ENCODE peak calls at places on chromosomes 4 and X, in four cellular contexts. B, T, R and D are unnamed samples.
A peak's percentile ranks its signal among the peaks of the same experiment; 100 is the strongest.

GRCh38 chr4:89469930-89470375 is 162.4 kb upstream of the GPRIN3 start:
- DNase-seq in B (no peak), T (no peak), R (peak; percentile 87), D (no peak)

GRCh38 chr4:33966808-33967207 is 2277.5 kb downstream of the ARAP2 start:
- DNase-seq in B (no peak), T (no peak), R (no peak), D (no peak)

GRCh38 chr4:157115613-157116340 is 39.8 kb downstream of the GLRB start:
- DNase-seq in B (no peak), T (no peak), R (no peak), D (no peak)

GRCh38 chr4:182224192-182224850 is 18.9 kb upstream of the TENM3 start:
- DNase-seq in B (no peak), T (no peak), R (no peak), D (no peak)

GRCh38 chrX:2500091-2500680 is 590 bp downstream of the DHRSX start:
- DNase-seq in B (no peak), T (no peak), R (peak; percentile 45), D (peak; percentile 91)

GRCh38 chr4:8079916-8080753 is 78.5 kb downstream of the ABLIM2 start:
- DNase-seq in B (no peak), T (no peak), R (peak; percentile 52), D (no peak)

GRCh38 chr4:119233750-119234149 is 21.2 kb downstream of the USP53 start:
- DNase-seq in B (no peak), T (no peak), R (peak; percentile 76), D (no peak)

GRCh38 chr4:19983072-19983471 is 268.6 kb upstream of the SLIT2 start:
- DNase-seq in B (no peak), T (no peak), R (no peak), D (no peak)

GRCh38 chr4:165656399-165656798 is 216.6 kb upstream of the TLL1 start:
- DNase-seq in B (no peak), T (no peak), R (no peak), D (no peak)

GRCh38 chr4:20603671-20604313 is 96.5 kb upstream of the PACRGL start:
- DNase-seq in B (no peak), T (no peak), R (no peak), D (no peak)

GRCh38 chrX:69088171-69088938 is 76.9 kb downstream of the PJA1 start:
- DNase-seq in B (no peak), T (no peak), R (no peak), D (no peak)

GRCh38 chrX:48781705-48782104 is 4.7 kb upstream of the GATA1 start:
- DNase-seq in B (no peak), T (no peak), R (no peak), D (no peak)

GRCh38 chrX:127259742-127260141 is 440.2 kb downstream of the PRR32 start:
- DNase-seq in B (no peak), T (no peak), R (no peak), D (no peak)

GRCh38 chr4:2535386-2536192 is 858 bp upstream of the FAM193A start:
- DNase-seq in B (no peak), T (peak; percentile 84), R (peak; percentile 96), D (peak; percentile 89)

GRCh38 chr4:80007745-80008149 is 65.3 kb downstream of the ANTXR2 start:
- DNase-seq in B (no peak), T (no peak), R (no peak), D (no peak)

GRCh38 chr4:80307774-80308465 is 27.6 kb upstream of the CFAP299 start:
- DNase-seq in B (no peak), T (no peak), R (no peak), D (no peak)

GRCh38 chr4:92305148-92305877 is 1.5 kb downstream of the GRID2 start:
- DNase-seq in B (peak; percentile 2), T (no peak), R (no peak), D (peak; percentile 86)

GRCh38 chr4:121227254-121227867 is 63.2 kb upstream of the TNIP3 start:
- DNase-seq in B (no peak), T (no peak), R (no peak), D (no peak)

GRCh38 chr4:110854021-110854678 is 231.3 kb upstream of the PITX2 start:
- DNase-seq in B (no peak), T (no peak), R (peak; percentile 14), D (no peak)

GRCh38 chr4:23853986-23854385 is 35.9 kb downstream of the PPARGC1A start:
- DNase-seq in B (no peak), T (no peak), R (no peak), D (no peak)

GRCh38 chr4:56744030-56744429 is 62.9 kb upstream of the HOPX start:
- DNase-seq in B (no peak), T (no peak), R (no peak), D (no peak)

GRCh38 chr4:108466936-108467902 is 153.2 kb upstream of the RPL34 start:
- DNase-seq in B (peak; percentile 6), T (no peak), R (no peak), D (no peak)

GRCh38 chr4:113766882-113767281 is 5.3 kb upstream of the CAMK2D start:
- DNase-seq in B (no peak), T (no peak), R (no peak), D (no peak)
- TF ChIP-seq POLR2A in B (no peak), T (no peak), R (no peak), D (no peak)

DNA sequence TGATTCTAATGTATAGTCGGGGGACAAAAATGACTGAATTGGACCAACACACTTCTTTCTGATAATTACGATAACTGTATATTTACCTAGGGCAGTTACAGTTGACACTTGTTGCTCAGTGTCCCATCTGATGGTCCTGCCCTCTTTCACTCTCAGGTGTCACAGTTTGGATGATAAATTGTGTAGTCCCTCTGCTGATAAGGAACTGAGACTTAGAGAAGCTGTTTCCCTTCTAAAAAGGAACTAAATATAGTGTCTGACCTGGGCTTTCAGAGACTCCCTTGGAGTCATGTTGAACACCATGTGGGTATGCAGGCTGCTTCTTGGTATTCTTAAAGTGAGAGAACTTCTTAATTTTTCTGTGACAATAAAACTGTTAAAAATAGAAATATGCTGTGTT is 23.7 kb upstream of the PNPLA4 start:
- DNase-seq in B (no peak), T (no peak), R (no peak), D (no peak)
- TF ChIP-seq POLR2A in B (no peak), T (no peak), R (no peak), D (no peak)

DNA sequence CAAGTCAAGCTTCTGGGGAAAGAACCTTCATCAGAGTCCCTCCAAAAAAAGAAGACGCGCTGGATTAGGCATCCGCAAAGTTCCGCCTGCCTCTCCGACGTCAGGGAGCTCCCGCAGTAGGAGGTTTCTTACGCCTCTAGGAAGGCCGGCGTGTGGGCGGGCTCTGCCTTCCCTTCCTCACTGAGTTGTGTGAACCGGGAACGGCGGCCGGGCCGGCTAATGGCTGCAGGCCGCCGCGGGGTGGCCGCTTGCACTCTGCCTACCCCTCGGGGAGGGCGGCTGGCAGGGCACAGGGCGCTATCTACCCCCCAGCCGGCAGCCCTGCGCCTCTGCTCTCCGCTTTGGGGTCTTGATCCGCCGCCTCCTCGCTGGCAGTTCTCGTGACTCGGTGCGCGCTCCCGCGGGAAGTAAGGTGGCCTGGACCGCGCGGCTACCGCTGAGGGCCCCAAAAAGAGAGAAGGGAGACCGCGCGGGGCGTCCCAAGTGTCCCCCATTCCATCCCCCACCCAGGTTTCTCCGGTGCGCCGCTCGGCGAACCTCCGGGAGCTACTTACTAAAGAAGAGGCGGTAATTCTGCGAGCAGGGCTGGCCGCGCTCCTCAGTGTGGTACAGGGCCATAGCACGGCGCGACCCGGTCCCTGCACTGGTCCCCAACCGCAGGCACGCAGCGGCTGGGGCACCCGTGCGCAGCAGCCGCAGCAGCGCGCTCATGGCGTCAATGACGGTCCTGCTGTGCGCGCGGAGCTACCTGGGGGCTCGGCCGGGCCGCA is at the start of gene PPA2:
- DNase-seq in B (peak; percentile 31), T (peak; percentile 93), R (peak; percentile 93), D (peak; percentile 92)
- TF ChIP-seq POLR2A in B (peak; percentile 59), T (peak; percentile 70), R (peak; percentile 51), D (peak; percentile 87)

GRCh38 chrX:154748712-154749339 is 2.1 kb downstream of the GAB3 start:
- DNase-seq in B (no peak), T (no peak), R (peak; percentile 76), D (no peak)
- TF ChIP-seq POLR2A in B (no peak), T (no peak), R (no peak), D (no peak)

GRCh38 chrX:11758400-11759171 is 549 bp downstream of the MSL3 start:
- DNase-seq in B (peak; percentile 53), T (peak; percentile 87), R (peak; percentile 83), D (peak; percentile 87)
- TF ChIP-seq POLR2A in B (no peak), T (no peak), R (no peak), D (peak; percentile 61)

GRCh38 chrX:13650318-13650717 is 2.6 kb upstream of the TCEANC start:
- DNase-seq in B (no peak), T (no peak), R (no peak), D (no peak)

GRCh38 chrX:13652256-13653021 is 502 bp upstream of the TCEANC start:
- DNase-seq in B (no peak), T (no peak), R (peak; percentile 20), D (no peak)

GRCh38 chrX:13649823-13650222 is 3.1 kb upstream of the TCEANC start:
- DNase-seq in B (no peak), T (no peak), R (no peak), D (no peak)

GRCh38 chrX:13651150-13651549 is 1.8 kb upstream of the TCEANC start:
- DNase-seq in B (no peak), T (no peak), R (no peak), D (no peak)

DNA sequence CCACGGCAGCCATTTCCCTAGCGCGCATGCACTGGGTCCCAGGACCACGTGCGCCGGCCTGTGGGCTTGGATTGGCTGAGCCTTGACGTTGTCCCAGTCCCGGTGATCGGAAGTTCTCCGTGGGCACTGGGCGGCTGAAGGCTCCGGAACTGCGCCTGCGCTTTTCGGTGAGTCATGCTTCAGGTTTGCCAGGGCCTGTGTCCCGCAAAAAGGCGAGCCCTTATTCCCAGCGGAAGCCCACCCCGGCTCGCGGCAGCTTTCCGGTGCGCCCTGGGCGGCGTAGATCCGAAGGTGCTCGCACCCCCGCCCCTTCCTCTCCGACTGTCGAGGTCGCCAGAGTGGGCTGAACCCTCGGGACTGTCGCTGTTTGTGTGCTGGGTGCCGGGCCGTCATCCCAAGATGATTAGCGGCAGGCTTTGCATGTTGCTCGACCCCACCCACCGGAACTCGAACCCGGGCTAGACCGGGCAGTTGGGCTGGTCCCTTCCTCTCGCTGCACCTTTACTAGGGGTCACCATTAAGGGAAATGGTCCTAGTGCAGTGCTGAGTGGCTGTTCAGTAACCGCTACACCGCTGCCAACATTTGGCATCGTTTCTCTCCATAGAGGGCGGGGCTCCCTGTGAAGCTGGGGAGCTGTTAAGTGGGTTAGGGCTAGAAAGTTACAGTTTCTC is at the start of gene TCEANC:
- DNase-seq in B (peak; percentile 58), T (peak; percentile 96), R (peak; percentile 97), D (peak; percentile 97)
- TF ChIP-seq POLR2A in B (peak; percentile 52), T (peak; percentile 80), R (no peak), D (peak; percentile 74)

GRCh38 chrX:46913710-46914109 is 1.5 kb downstream of the JADE3 start:
- DNase-seq in B (no peak), T (no peak), R (peak; percentile 53), D (no peak)

GRCh38 chrX:46916273-46916672 is 4.1 kb downstream of the JADE3 start:
- DNase-seq in B (no peak), T (no peak), R (no peak), D (no peak)

GRCh38 chrX:46910415-46910814 is 1.8 kb upstream of the JADE3 start:
- DNase-seq in B (no peak), T (no peak), R (no peak), D (no peak)

GRCh38 chrX:46912098-46912672 is at the start of gene JADE3:
- DNase-seq in B (peak; percentile 17), T (peak; percentile 84), R (peak; percentile 88), D (peak; percentile 93)

GRCh38 chrX:46912673-46913491 is 661 bp downstream of the JADE3 start:
- DNase-seq in B (peak; percentile 26), T (no peak), R (peak; percentile 76), D (peak; percentile 25)
- TF ChIP-seq POLR2A in B (no peak), T (no peak), R (no peak), D (no peak)